ENCODE peak calls at places on chromosomes 6 and 20, in seven cellular contexts. N is hepatocyte, R is PC-3, I is neural progenitor cell, O is GM23248, Z is GM23338, E is HCT116. H is an unnamed sample.

GRCh38 chr6:52548999-52549398 is 27.9 kb downstream of the TRAM2 start:
- DNase-seq in E (no peak), N (no peak), I (no peak), R (no peak), O (no peak), Z (no peak), H (no peak)

GRCh38 chr6:57313711-57314471 is 3.5 kb upstream of the PRIM2 start:
- DNase-seq in E (peak; percentile 71), Z (no peak), R (peak; percentile 97), O (peak; percentile 99), N (peak; percentile 82), I (no peak), H (no peak)

GRCh38 chr6:45577836-45578504 is 200.2 kb upstream of the SUPT3H start:
- DNase-seq in R (no peak), I (no peak), N (no peak), O (peak; percentile 39), E (no peak), Z (no peak), H (no peak)

GRCh38 chr6:46172176-46172575 is 1.4 kb upstream of the ENPP5 start:
- DNase-seq in R (no peak), N (no peak), O (no peak), E (no peak), Z (no peak), I (no peak), H (no peak)

GRCh38 chr20:61297981-61298380 is 45.9 kb downstream of the CDH4 start:
- DNase-seq in O (peak; percentile 49), E (no peak), R (peak; percentile 25), I (no peak), Z (no peak), N (no peak), H (no peak)

GRCh38 chr6:149139782-149140136 is 177.8 kb upstream of the TAB2 start:
- DNase-seq in I (no peak), Z (no peak), N (no peak), O (no peak), R (no peak), E (no peak), H (no peak)

GRCh38 chr6:163165922-163166321 is 248.6 kb upstream of the QKI start:
- DNase-seq in Z (no peak), R (no peak), O (no peak), N (no peak), E (no peak), I (no peak), H (no peak)

GRCh38 chr6:153001767-153002612 is 519 bp downstream of the MTRF1L start:
- DNase-seq in Z (peak; percentile 42), I (peak; percentile 42), E (no peak), R (no peak), N (peak; percentile 24), O (peak; percentile 50), H (peak; percentile 29)

GRCh38 chr6:90293319-90293937 is 3.2 kb downstream of the BACH2 start:
- DNase-seq in N (no peak), E (no peak), R (no peak), I (peak; percentile 49), O (no peak), Z (no peak), H (no peak)

GRCh38 chr6:131136021-131136847 is 967 bp downstream of the AKAP7 start:
- DNase-seq in R (peak; percentile 35), E (no peak), N (peak; percentile 32), Z (no peak), O (peak; percentile 83), I (no peak), H (no peak)

GRCh38 chr6:53119349-53119748 is 29.3 kb downstream of the GCM1 start:
- DNase-seq in I (no peak), O (peak; percentile 49), R (peak; percentile 82), E (no peak), Z (no peak), N (no peak), H (no peak)

GRCh38 chr20:38680492-38681118 is 43.7 kb upstream of the SLC32A1 start:
- DNase-seq in Z (peak; percentile 78), R (peak; percentile 60), O (peak; percentile 51), I (peak; percentile 89), N (peak; percentile 80), E (no peak), H (peak; percentile 36)

GRCh38 chr20:4812641-4813075 is 90.9 kb downstream of the PRND start:
- DNase-seq in I (no peak), Z (no peak), N (no peak), R (no peak), E (no peak), O (no peak), H (peak; percentile 74)

GRCh38 chr6:44439270-44440045 is 52.0 kb downstream of the CDC5L start:
- DNase-seq in N (no peak), O (peak; percentile 78), R (no peak), Z (no peak), E (no peak), I (no peak), H (no peak)

GRCh38 chr6:132818404-132819359 is 4.3 kb downstream of the RPS12 start:
- DNase-seq in N (no peak), E (no peak), R (no peak), I (no peak), Z (peak; percentile 17), O (peak; percentile 50), H (peak; percentile 7)

GRCh38 chr6:33276864-33277662 is at the start of gene B3GALT4:
- DNase-seq in R (peak; percentile 92), N (peak; percentile 88), E (no peak), Z (peak; percentile 92), I (peak; percentile 93), O (peak; percentile 87), H (peak; percentile 83)

GRCh38 chr6:90468080-90468479 is 118.8 kb downstream of the MAP3K7 start:
- DNase-seq in N (no peak), I (no peak), Z (no peak), O (peak; percentile 29), R (peak; percentile 65), E (no peak), H (no peak)

GRCh38 chr6:13517116-13517515 is 29.7 kb upstream of the GFOD1 start:
- DNase-seq in R (peak; percentile 92), O (no peak), I (no peak), Z (no peak), E (no peak), N (no peak), H (no peak)

GRCh38 chr20:63937596-63937995 is 18.6 kb downstream of the UCKL1 start:
- DNase-seq in E (no peak), I (no peak), O (peak; percentile 23), Z (no peak), R (no peak), N (no peak), H (no peak)

GRCh38 chr6:134932121-134932520 is 17.8 kb downstream of the ALDH8A1 start:
- DNase-seq in E (no peak), I (no peak), R (no peak), Z (no peak), O (no peak), N (no peak), H (no peak)

GRCh38 chr6:169398342-169399105 is 144.9 kb upstream of the THBS2 start:
- DNase-seq in R (no peak), Z (no peak), N (no peak), I (no peak), E (no peak), O (peak; percentile 65), H (no peak)

GRCh38 chr20:43603124-43603523 is 12.4 kb downstream of the IFT52 start:
- DNase-seq in R (no peak), E (no peak), N (no peak), O (no peak), I (no peak), Z (no peak), H (no peak)

GRCh38 chr6:163951990-163952389 is 537.5 kb downstream of the QKI start:
- DNase-seq in I (no peak), O (no peak), Z (no peak), E (no peak), N (no peak), R (no peak), H (no peak)

GRCh38 chr6:54244430-54244829 is 63.8 kb upstream of the TINAG start:
- DNase-seq in O (peak; percentile 48), N (peak; percentile 26), Z (peak; percentile 60), R (peak; percentile 71), I (peak; percentile 6), E (peak; percentile 23), H (peak; percentile 11)
- TF ChIP-seq EZH2phosphoT487 in O (no peak), N (no peak), Z (no peak), R (no peak), I (no peak), E (no peak), H (no peak)

DNA sequence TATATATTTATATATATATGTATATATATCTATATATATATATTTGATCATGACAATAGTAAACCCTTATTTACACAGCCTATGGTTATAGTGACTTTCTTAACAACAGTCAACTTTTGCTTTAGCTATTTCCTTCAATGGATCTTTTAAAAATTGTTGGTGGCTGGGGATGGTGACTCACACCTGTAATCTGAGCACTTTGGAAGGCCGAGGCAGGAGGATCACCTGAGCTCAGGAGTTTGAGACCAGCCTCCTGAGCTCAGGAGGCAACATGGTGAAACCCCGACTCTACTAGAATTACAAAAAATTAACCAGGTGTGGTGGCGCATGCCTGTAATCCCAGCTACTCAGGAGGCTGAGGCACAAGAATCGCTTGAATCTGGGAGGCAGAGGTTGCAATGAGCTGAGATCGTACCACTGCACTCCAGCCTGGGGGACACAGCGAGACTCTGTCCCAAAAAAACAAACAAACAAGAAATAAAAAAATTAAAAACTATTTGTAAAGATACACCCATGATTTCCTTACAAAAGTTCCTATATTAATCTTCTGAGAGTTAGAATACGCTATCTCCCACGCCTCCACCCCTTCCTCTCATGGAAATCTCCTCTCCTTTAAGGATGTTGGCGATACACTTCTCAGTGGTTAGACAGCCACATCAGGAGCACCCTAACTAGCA is 29.2 kb upstream of the CNKSR3 start:
- DNase-seq in I (no peak), O (no peak), N (no peak), Z (no peak), R (peak; percentile 20), E (no peak), H (no peak)
- TF ChIP-seq EZH2phosphoT487 in I (no peak), O (no peak), N (no peak), Z (no peak), R (no peak), E (no peak), H (no peak)

GRCh38 chr6:137361701-137362100 is 132.5 kb downstream of the OLIG3 start:
- DNase-seq in R (no peak), E (no peak), Z (no peak), O (no peak), I (no peak), N (no peak), H (no peak)

GRCh38 chr6:137353842-137354397 is 134.7 kb upstream of the IFNGR1 start:
- DNase-seq in E (no peak), O (no peak), N (peak; percentile 34), R (no peak), Z (no peak), I (no peak), H (no peak)

GRCh38 chr6:137357263-137357947 is 136.8 kb downstream of the OLIG3 start:
- DNase-seq in Z (no peak), N (peak; percentile 59), I (peak; percentile 75), R (no peak), O (no peak), E (no peak), H (no peak)

GRCh38 chr6:137357948-137358266 is 136.3 kb downstream of the OLIG3 start:
- DNase-seq in I (no peak), O (no peak), R (no peak), N (no peak), E (no peak), Z (no peak), H (no peak)

GRCh38 chr6:137358273-137358672 is 135.9 kb downstream of the OLIG3 start:
- DNase-seq in E (no peak), N (no peak), R (no peak), Z (peak; percentile 43), I (peak; percentile 41), O (no peak), H (no peak)
- TF ChIP-seq EZH2phosphoT487 in E (no peak), N (no peak), R (no peak), Z (no peak), I (no peak), O (no peak), H (no peak)

GRCh38 chr20:237479-237878 is 10.4 kb downstream of the DEFB129 start:
- DNase-seq in O (peak; percentile 1), Z (no peak), N (no peak), R (no peak), I (no peak), E (no peak), H (no peak)
- TF ChIP-seq EZH2phosphoT487 in O (no peak), Z (no peak), N (no peak), R (no peak), I (no peak), E (no peak), H (no peak)